ENCODE peak calls at places on chromosomes 1 and 21, in four cellular contexts. One of them, this sample, is unnamed.

GRCh38 chr1:161885013-161885412 is 118.9 kb downstream of the ATF6 start:
- DNase-seq in GM19239: no peak
- DNase-seq in Kasumi-1: no peak
- DNase-seq in fibroblast of mammary gland: peak
- DNase-seq in this sample: peak

GRCh38 chr1:61436016-61436415 is 288.9 kb downstream of the TM2D1 start:
- DNase-seq in Kasumi-1: no peak
- DNase-seq in GM19239: no peak
- DNase-seq in fibroblast of mammary gland: no peak
- DNase-seq in this sample: peak

GRCh38 chr1:17109897-17110554 is 9.2 kb downstream of the PADI2 start:
- DNase-seq in Kasumi-1: no peak
- DNase-seq in GM19239: no peak
- DNase-seq in fibroblast of mammary gland: no peak
- DNase-seq in this sample: no peak

GRCh38 chr1:59574085-59574484 is 240.7 kb upstream of the HOOK1 start:
- DNase-seq in fibroblast of mammary gland: peak
- DNase-seq in GM19239: no peak
- DNase-seq in Kasumi-1: no peak
- DNase-seq in this sample: no peak

GRCh38 chr1:89943846-89944781 is 50.8 kb upstream of the ZNF326 start:
- DNase-seq in Kasumi-1: no peak
- DNase-seq in GM19239: no peak
- DNase-seq in fibroblast of mammary gland: no peak
- DNase-seq in this sample: no peak

GRCh38 chr1:33637846-33638440 is 165.5 kb downstream of the ZSCAN20 start:
- DNase-seq in GM19239: no peak
- DNase-seq in fibroblast of mammary gland: peak
- DNase-seq in Kasumi-1: no peak
- DNase-seq in this sample: no peak

GRCh38 chr21:34996304-34997081 is 52.6 kb downstream of the RUNX1 start:
- DNase-seq in Kasumi-1: no peak
- DNase-seq in GM19239: no peak
- DNase-seq in fibroblast of mammary gland: peak
- DNase-seq in this sample: no peak

GRCh38 chr1:226638608-226639007 is 90.0 kb downstream of the STUM start:
- DNase-seq in GM19239: no peak
- DNase-seq in fibroblast of mammary gland: no peak
- DNase-seq in Kasumi-1: no peak
- DNase-seq in this sample: no peak

GRCh38 chr1:46298387-46298786 is 5.0 kb downstream of the LRRC41 start:
- DNase-seq in GM19239: no peak
- DNase-seq in fibroblast of mammary gland: no peak
- DNase-seq in Kasumi-1: no peak
- DNase-seq in this sample: no peak